ENCODE peak calls at places on chromosome 3, in seven cellular contexts. Z, Y, A, D, B, O and I are unnamed samples.

GRCh38 chr3:66413151-66413751 is 87.6 kb downstream of the LRIG1 start:
- DNase-seq in Y (peak), O (no peak), Z (no peak), D (peak), B (no peak), A (no peak), I (no peak)

GRCh38 chr3:153338487-153338886 is 176.5 kb downstream of the RAP2B start:
- DNase-seq in Y (peak), O (no peak), Z (no peak), B (no peak), A (no peak), D (peak), I (no peak)

GRCh38 chr3:4410174-4410573 is 56.9 kb downstream of the SUMF1 start:
- DNase-seq in A (no peak), O (no peak), Z (no peak), Y (no peak), D (no peak), B (no peak), I (peak)

GRCh38 chr3:193559100-193559499 is 4.4 kb upstream of the ATP13A4 start:
- DNase-seq in O (no peak), D (no peak), Y (no peak), B (no peak), A (no peak), Z (no peak), I (peak)

GRCh38 chr3:177589921-177590336 is 392.6 kb upstream of the TBL1XR1 start:
- DNase-seq in O (peak), D (peak), Y (peak), B (no peak), Z (no peak), A (no peak), I (no peak)

GRCh38 chr3:74633021-74633420 is 18.6 kb upstream of the CNTN3 start:
- DNase-seq in Z (no peak), A (no peak), Y (no peak), D (peak), B (no peak), O (no peak), I (no peak)

GRCh38 chr3:161354554-161354953 is 16.8 kb downstream of the SPTSSB start:
- DNase-seq in A (no peak), Z (no peak), O (no peak), B (no peak), D (no peak), Y (no peak), I (no peak)

GRCh38 chr3:165464736-165465135 is 268.6 kb upstream of the SLITRK3 start:
- DNase-seq in Y (peak), B (no peak), A (no peak), Z (no peak), D (no peak), O (no peak), I (no peak)

GRCh38 chr3:5115506-5116162 is 6.5 kb upstream of the ARL8B start:
- DNase-seq in Y (no peak), O (no peak), Z (no peak), B (no peak), A (no peak), D (peak), I (no peak)

GRCh38 chr3:50672656-50673055 is 2.1 kb upstream of the DOCK3 start:
- DNase-seq in Z (no peak), A (no peak), B (no peak), D (no peak), Y (no peak), O (no peak), I (no peak)

GRCh38 chr3:124584245-124584551 is 146.1 kb upstream of the UMPS start:
- DNase-seq in Z (no peak), O (no peak), B (no peak), Y (no peak), A (no peak), D (no peak), I (peak)

GRCh38 chr3:72487946-72488735 is 360.1 kb downstream of the SHQ1 start:
- DNase-seq in Z (no peak), Y (no peak), D (no peak), A (no peak), B (no peak), O (no peak), I (no peak)

GRCh38 chr3:188000361-188000861 is 153.5 kb upstream of the LPP start:
- DNase-seq in D (no peak), Z (no peak), A (no peak), B (no peak), O (peak), Y (no peak), I (no peak)

GRCh38 chr3:126149256-126149902 is 31.0 kb downstream of the ALDH1L1 start:
- DNase-seq in Y (peak), A (no peak), Z (no peak), D (no peak), B (no peak), O (no peak), I (no peak)